ENCODE peak calls at places on chromosomes 16 and 17, in eight cellular contexts. R is HCT116, H is GM23338, K is H1, O is HepG2, F is SK-N-SH, D is K562, Z is GM12878. E is an unnamed sample.

GRCh38 chr17:56785396-56785795 is 48.3 kb downstream of the C17orf67 start:
- DNase-seq in F (no peak), Z (no peak), K (no peak), O (no peak), H (no peak), R (no peak), D (no peak), E (no peak)

GRCh38 chr17:72056727-72057290 is 64.0 kb upstream of the SOX9 start:
- DNase-seq in R (no peak), Z (no peak), K (peak; percentile 46), F (no peak), O (no peak), H (peak; percentile 48), D (no peak), E (no peak)

GRCh38 chr16:11152677-11153321 is 103.2 kb downstream of the SOCS1 start:
- DNase-seq in R (no peak), O (peak; percentile 72), H (no peak), D (no peak), F (no peak), K (no peak), Z (no peak), E (peak; percentile 15)

GRCh38 chr16:17343028-17343427 is 127.7 kb downstream of the XYLT1 start:
- DNase-seq in R (no peak), K (no peak), O (no peak), D (no peak), F (no peak), Z (peak; percentile 63), H (no peak), E (no peak)

GRCh38 chr16:49431591-49432290 is 58.1 kb downstream of the C16orf78 start:
- DNase-seq in R (no peak), K (no peak), Z (no peak), F (no peak), D (no peak), H (peak; percentile 28), O (no peak), E (no peak)

GRCh38 chr17:6204203-6204722 is 134.1 kb downstream of the WSCD1 start:
- DNase-seq in R (no peak), O (no peak), D (no peak), K (no peak), H (no peak), Z (no peak), F (no peak), E (no peak)

GRCh38 chr16:9151597-9151996 is 60.2 kb downstream of the HAPSTR1 start:
- DNase-seq in K (no peak), Z (no peak), R (no peak), O (peak; percentile 50), H (no peak), F (no peak), D (no peak), E (no peak)

GRCh38 chr17:33055746-33056145 is 64.1 kb downstream of the SPACA3 start:
- DNase-seq in K (no peak), Z (no peak), F (no peak), R (no peak), H (no peak), O (no peak), D (no peak), E (no peak)

GRCh38 chr16:89176717-89177116 is 5.2 kb downstream of the CDH15 start:
- DNase-seq in H (no peak), Z (no peak), F (no peak), K (no peak), D (no peak), R (no peak), O (no peak), E (no peak)

GRCh38 chr17:18026408-18026776 is 12.6 kb downstream of the ATPAF2 start:
- DNase-seq in H (no peak), K (no peak), O (no peak), R (no peak), F (peak; percentile 68), D (no peak), Z (no peak), E (peak; percentile 29)

GRCh38 chr16:85610446-85611204 is 2.5 kb upstream of the GSE1 start:
- DNase-seq in Z (no peak), R (peak; percentile 83), H (peak; percentile 99), D (peak; percentile 80), O (peak; percentile 82), K (peak; percentile 96), F (peak; percentile 83), E (peak; percentile 53)

GRCh38 chr16:85611205-85611454 is 2.0 kb upstream of the GSE1 start:
- DNase-seq in O (no peak), K (no peak), Z (no peak), F (no peak), D (peak; percentile 58), H (no peak), R (no peak), E (no peak)

GRCh38 chr16:85612191-85612800 is 826 bp upstream of the GSE1 start:
- DNase-seq in H (no peak), Z (no peak), K (peak; percentile 75), D (no peak), F (peak; percentile 81), O (peak; percentile 91), R (peak; percentile 94), E (no peak)

GRCh38 chr16:85612801-85613608 is at the start of gene GSE1:
- DNase-seq in H (peak; percentile 96), Z (peak; percentile 57), O (peak; percentile 96), D (peak; percentile 70), R (peak; percentile 96), F (peak; percentile 78), K (peak; percentile 94), E (peak; percentile 44)

DNA sequence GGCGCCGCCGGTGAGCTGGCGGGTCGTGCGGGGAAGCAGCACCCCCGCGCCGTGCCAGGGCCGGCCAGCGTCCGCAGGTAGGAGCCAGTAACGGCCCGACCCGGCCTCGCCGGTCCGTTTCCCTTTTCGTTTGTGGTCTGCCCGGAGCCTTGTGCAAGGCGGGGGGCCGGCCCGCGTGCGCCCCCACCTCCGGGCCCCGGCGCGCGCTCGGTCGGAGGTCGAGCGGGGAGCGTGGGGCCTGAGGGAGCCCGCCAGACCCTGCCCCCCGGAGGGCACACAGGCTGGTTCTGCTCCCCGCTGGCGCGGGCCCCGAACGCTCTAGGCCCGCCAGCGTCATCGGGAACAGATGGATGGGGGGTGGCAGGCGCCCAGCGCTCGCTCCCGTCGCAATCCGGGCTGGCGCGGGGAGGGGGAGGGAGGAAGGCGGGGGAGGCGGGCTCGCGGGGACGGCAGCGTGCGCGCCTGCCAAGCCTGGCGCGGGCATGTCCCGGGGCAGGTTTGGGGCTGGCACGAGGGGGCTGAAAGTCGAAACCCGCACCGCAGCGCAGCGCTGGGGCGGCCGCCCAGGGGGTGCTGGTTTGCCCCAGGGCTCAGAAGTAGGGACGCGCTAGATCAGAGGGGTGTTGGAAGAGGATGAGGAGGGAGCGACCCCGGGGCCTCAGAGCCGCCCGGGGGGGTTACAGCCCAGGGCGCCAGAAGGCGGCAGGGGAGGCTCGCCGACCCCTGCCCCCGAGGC is 1.5 kb upstream of the GSE1 start:
- DNase-seq in R (peak; percentile 54), D (peak; percentile 75), H (peak; percentile 82), K (peak; percentile 80), Z (no peak), F (peak; percentile 89), O (peak; percentile 67), E (peak; percentile 35)
- H3K4me1 ChIP-seq in R (peaks cover 61% of the 10 kb centered on the region), D (peaks cover 55% of the 10 kb centered on the region), H (peaks cover 49% of the 10 kb centered on the region), K (peaks cover 37% of the 10 kb centered on the region), Z (peaks cover 37% of the 10 kb centered on the region), F (peaks cover 19% of the 10 kb centered on the region), O (peaks cover 34% of the 10 kb centered on the region), E (peaks cover 12% of the 10 kb centered on the region)

DNA sequence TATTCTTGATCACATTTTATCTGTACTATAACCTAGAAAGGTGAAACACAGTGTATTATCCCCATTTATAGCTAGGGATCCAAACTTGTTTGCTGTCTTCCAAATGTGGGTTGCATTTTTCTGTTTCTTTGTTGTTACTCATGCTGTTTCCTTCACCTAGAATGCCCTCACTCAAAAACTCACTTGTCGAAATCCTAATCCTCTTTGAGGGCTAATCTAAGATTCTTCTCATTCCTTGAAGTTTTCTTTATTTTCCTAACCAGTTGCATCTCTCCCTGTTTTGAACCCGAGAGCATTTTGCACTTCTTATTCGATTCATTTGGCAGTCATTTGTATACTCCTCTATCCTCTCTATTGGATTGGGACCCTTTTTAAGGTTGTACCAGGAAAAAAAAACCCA is 9.6 kb downstream of the CALCOCO2 start:
- DNase-seq in H (no peak), R (no peak), F (no peak), Z (no peak), D (no peak), O (no peak), K (no peak), E (no peak)
- H3K4me2 ChIP-seq in H (no peak overlapping the region), R (no peak overlapping the region), F (peak overlapping the region; percentile 78), Z (peak overlapping the region; percentile 58), D (no peak overlapping the region), O (no peak overlapping the region), K (no peak overlapping the region), E (peak overlapping the region; percentile 98)

GRCh38 chr17:39739885-39740356 is 2.2 kb downstream of the GRB7 start:
- DNase-seq in H (peak; percentile 55), O (peak; percentile 43), D (no peak), R (no peak), K (no peak), Z (no peak), F (peak; percentile 22), E (no peak)

GRCh38 chr17:39738568-39738901 is 797 bp downstream of the GRB7 start:
- DNase-seq in H (peak; percentile 79), R (no peak), Z (no peak), F (no peak), O (peak; percentile 50), K (peak; percentile 78), D (no peak), E (no peak)

GRCh38 chr17:39737761-39738567 is at the start of gene GRB7:
- DNase-seq in Z (no peak), R (peak; percentile 57), D (peak; percentile 62), K (peak; percentile 83), O (peak; percentile 56), H (peak; percentile 82), F (peak; percentile 33), E (no peak)

GRCh38 chr17:39740357-39741111 is 2.8 kb downstream of the GRB7 start:
- DNase-seq in O (peak; percentile 90), R (peak; percentile 43), H (peak; percentile 95), Z (no peak), K (peak; percentile 79), D (peak; percentile 68), F (peak; percentile 26), E (peak; percentile 12)

GRCh38 chr17:39739020-39739884 is 1.5 kb downstream of the GRB7 start:
- DNase-seq in F (peak; percentile 41), R (peak; percentile 34), D (peak; percentile 69), K (peak; percentile 88), Z (no peak), O (peak; percentile 100), H (peak; percentile 93), E (no peak)
- TF ChIP-seq POLR2AphosphoS5 in F (no peak), R (peak; percentile 31), D (no peak), K (peak; percentile 42), Z (no peak), O (peak; percentile 65), H (peak; percentile 60), E (no peak)

GRCh38 chr17:80504671-80505413 is 28.4 kb upstream of the NPTX1 start:
- DNase-seq in Z (no peak), D (no peak), F (no peak), K (no peak), O (no peak), R (no peak), H (no peak), E (no peak)

GRCh38 chr17:80501739-80502577 is 25.6 kb upstream of the NPTX1 start:
- DNase-seq in K (no peak), R (no peak), Z (no peak), O (no peak), F (no peak), D (no peak), H (no peak), E (no peak)

GRCh38 chr17:80503921-80504320 is 27.5 kb upstream of the NPTX1 start:
- DNase-seq in K (no peak), D (no peak), O (no peak), R (no peak), H (no peak), Z (no peak), F (no peak), E (no peak)

GRCh38 chr17:80503031-80503430 is 26.6 kb upstream of the NPTX1 start:
- DNase-seq in F (no peak), Z (no peak), H (no peak), K (no peak), O (no peak), D (no peak), R (no peak), E (no peak)

GRCh38 chr17:80502578-80502877 is 26.1 kb upstream of the NPTX1 start:
- DNase-seq in R (no peak), K (no peak), F (no peak), O (no peak), D (no peak), Z (no peak), H (no peak), E (no peak)
- H3K4me1 ChIP-seq in R (no peaks in the 10 kb centered on the region), K (peaks cover 2% of the 10 kb centered on the region), F (peaks cover 15% of the 10 kb centered on the region), O (peaks cover 36% of the 10 kb centered on the region), D (no peaks in the 10 kb centered on the region), Z (no peaks in the 10 kb centered on the region), H (no peaks in the 10 kb centered on the region), E (no peaks in the 10 kb centered on the region)